ENCODE peak calls at places on chromosome 10, in seven cellular contexts. One of them, this sample, is unnamed.

GRCh38 chr10:5491477-5491876 is 7.9 kb downstream of the CALML5 start:
- DNase-seq in H9: no peak
- DNase-seq in H1: no peak
- DNase-seq in neuronal stem cell: no peak
- DNase-seq in mesenchymal stem cell: no peak
- DNase-seq in mesendoderm: no peak
- DNase-seq in trophoblast cell: peak
- DNase-seq in this sample: no peak

GRCh38 chr10:6543431-6544005 is 36.6 kb downstream of the PRKCQ start:
- DNase-seq in H1: no peak
- DNase-seq in H9: no peak
- DNase-seq in mesenchymal stem cell: no peak
- DNase-seq in mesendoderm: no peak
- DNase-seq in neuronal stem cell: no peak
- DNase-seq in trophoblast cell: no peak
- DNase-seq in this sample: no peak

GRCh38 chr10:93576888-93577287 is 10.4 kb downstream of the FFAR4 start:
- DNase-seq in mesendoderm: no peak
- DNase-seq in mesenchymal stem cell: no peak
- DNase-seq in H9: no peak
- DNase-seq in trophoblast cell: no peak
- DNase-seq in neuronal stem cell: no peak
- DNase-seq in H1: no peak
- DNase-seq in this sample: no peak

GRCh38 chr10:21402606-21403083 is 122.8 kb downstream of the SKIDA1 start:
- DNase-seq in mesendoderm: no peak
- DNase-seq in H1: no peak
- DNase-seq in neuronal stem cell: no peak
- DNase-seq in trophoblast cell: no peak
- DNase-seq in mesenchymal stem cell: peak
- DNase-seq in H9: no peak
- DNase-seq in this sample: peak

GRCh38 chr10:73097305-73097670 is 622 bp upstream of the P4HA1 start:
- DNase-seq in mesenchymal stem cell: no peak
- DNase-seq in trophoblast cell: peak
- DNase-seq in H1: no peak
- DNase-seq in neuronal stem cell: no peak
- DNase-seq in H9: no peak
- DNase-seq in mesendoderm: no peak
- DNase-seq in this sample: no peak

GRCh38 chr10:84267503-84268126 is 22.8 kb downstream of the RGR start:
- DNase-seq in trophoblast cell: peak
- DNase-seq in mesenchymal stem cell: peak
- DNase-seq in mesendoderm: peak
- DNase-seq in neuronal stem cell: peak
- DNase-seq in H9: peak
- DNase-seq in H1: peak
- DNase-seq in this sample: peak

GRCh38 chr10:124560377-124560776 is 98.8 kb downstream of the LHPP start:
- DNase-seq in mesenchymal stem cell: peak
- DNase-seq in H1: no peak
- DNase-seq in H9: no peak
- DNase-seq in mesendoderm: no peak
- DNase-seq in neuronal stem cell: no peak
- DNase-seq in trophoblast cell: no peak
- DNase-seq in this sample: peak

GRCh38 chr10:101032637-101033201 is 1.7 kb downstream of the SFXN3 start:
- DNase-seq in mesendoderm: peak
- DNase-seq in mesenchymal stem cell: peak
- DNase-seq in trophoblast cell: peak
- DNase-seq in neuronal stem cell: no peak
- DNase-seq in H9: no peak
- DNase-seq in H1: no peak
- DNase-seq in this sample: peak

GRCh38 chr10:96740579-96741281 is 20.4 kb upstream of the PIK3AP1 start:
- DNase-seq in trophoblast cell: no peak
- DNase-seq in H1: no peak
- DNase-seq in mesendoderm: no peak
- DNase-seq in H9: no peak
- DNase-seq in neuronal stem cell: no peak
- DNase-seq in mesenchymal stem cell: no peak
- DNase-seq in this sample: no peak

GRCh38 chr10:36538945-36539586 is 586.3 kb upstream of the ANKRD30A start:
- DNase-seq in trophoblast cell: no peak
- DNase-seq in mesendoderm: peak
- DNase-seq in neuronal stem cell: no peak
- DNase-seq in H1: no peak
- DNase-seq in H9: no peak
- DNase-seq in mesenchymal stem cell: peak
- DNase-seq in this sample: peak

GRCh38 chr10:283916-284356 is 148.7 kb downstream of the ZMYND11 start:
- DNase-seq in neuronal stem cell: no peak
- DNase-seq in mesenchymal stem cell: no peak
- DNase-seq in H1: no peak
- DNase-seq in trophoblast cell: no peak
- DNase-seq in mesendoderm: no peak
- DNase-seq in H9: no peak
- DNase-seq in this sample: no peak

GRCh38 chr10:53702489-53702888 is 929.9 kb upstream of the MBL2 start:
- DNase-seq in H1: no peak
- DNase-seq in mesendoderm: no peak
- DNase-seq in trophoblast cell: no peak
- DNase-seq in mesenchymal stem cell: no peak
- DNase-seq in H9: no peak
- DNase-seq in neuronal stem cell: no peak
- DNase-seq in this sample: no peak

GRCh38 chr10:78578929-78579328 is 489.8 kb upstream of the ZMIZ1 start:
- DNase-seq in trophoblast cell: peak
- DNase-seq in mesenchymal stem cell: peak
- DNase-seq in neuronal stem cell: no peak
- DNase-seq in H1: no peak
- DNase-seq in H9: no peak
- DNase-seq in mesendoderm: no peak
- DNase-seq in this sample: peak

GRCh38 chr10:8416192-8416701 is 361.8 kb downstream of the GATA3 start:
- DNase-seq in H9: no peak
- DNase-seq in mesenchymal stem cell: no peak
- DNase-seq in neuronal stem cell: no peak
- DNase-seq in H1: no peak
- DNase-seq in trophoblast cell: no peak
- DNase-seq in mesendoderm: no peak
- DNase-seq in this sample: no peak

GRCh38 chr10:44981172-44982113 is 2.8 kb upstream of the DEPP1 start:
- DNase-seq in H9: no peak
- DNase-seq in H1: no peak
- DNase-seq in neuronal stem cell: no peak
- DNase-seq in mesenchymal stem cell: peak
- DNase-seq in trophoblast cell: peak
- DNase-seq in mesendoderm: no peak
- DNase-seq in this sample: peak

GRCh38 chr10:100715445-100716385 is 29.7 kb upstream of the PAX2 start:
- DNase-seq in H9: peak
- DNase-seq in neuronal stem cell: no peak
- DNase-seq in H1: no peak
- DNase-seq in trophoblast cell: peak
- DNase-seq in mesenchymal stem cell: no peak
- DNase-seq in mesendoderm: peak
- DNase-seq in this sample: no peak

GRCh38 chr10:125521721-125522680 is 161.0 kb downstream of the TEX36 start:
- DNase-seq in neuronal stem cell: no peak
- DNase-seq in trophoblast cell: peak
- DNase-seq in mesendoderm: peak
- DNase-seq in mesenchymal stem cell: no peak
- DNase-seq in H1: peak
- DNase-seq in H9: peak
- DNase-seq in this sample: no peak

GRCh38 chr10:38156416-38157269 is 62.5 kb downstream of the ZNF37A start:
- DNase-seq in neuronal stem cell: no peak
- DNase-seq in H1: no peak
- DNase-seq in H9: no peak
- DNase-seq in mesenchymal stem cell: no peak
- DNase-seq in mesendoderm: no peak
- DNase-seq in trophoblast cell: no peak
- DNase-seq in this sample: no peak

GRCh38 chr10:129525408-129525807 is 58.4 kb downstream of the MGMT start:
- DNase-seq in mesenchymal stem cell: no peak
- DNase-seq in mesendoderm: no peak
- DNase-seq in H9: peak
- DNase-seq in trophoblast cell: no peak
- DNase-seq in neuronal stem cell: no peak
- DNase-seq in H1: no peak
- DNase-seq in this sample: peak

GRCh38 chr10:21079330-21079658 is 182.2 kb upstream of the NEBL start:
- DNase-seq in H9: no peak
- DNase-seq in mesendoderm: no peak
- DNase-seq in neuronal stem cell: no peak
- DNase-seq in H1: no peak
- DNase-seq in mesenchymal stem cell: no peak
- DNase-seq in trophoblast cell: no peak
- DNase-seq in this sample: no peak

GRCh38 chr10:44193156-44193555 is 191.7 kb downstream of the CXCL12 start:
- DNase-seq in H9: no peak
- DNase-seq in trophoblast cell: no peak
- DNase-seq in H1: no peak
- DNase-seq in mesendoderm: no peak
- DNase-seq in mesenchymal stem cell: no peak
- DNase-seq in neuronal stem cell: no peak
- DNase-seq in this sample: no peak

GRCh38 chr10:6014241-6014761 is 37.0 kb upstream of the IL15RA start:
- DNase-seq in trophoblast cell: peak
- DNase-seq in H1: no peak
- DNase-seq in mesenchymal stem cell: peak
- DNase-seq in neuronal stem cell: no peak
- DNase-seq in mesendoderm: peak
- DNase-seq in H9: peak
- DNase-seq in this sample: peak

GRCh38 chr10:61905446-61905725 is 3.9 kb downstream of the ARID5B start:
- DNase-seq in neuronal stem cell: no peak
- DNase-seq in H1: no peak
- DNase-seq in mesenchymal stem cell: no peak
- DNase-seq in H9: no peak
- DNase-seq in trophoblast cell: no peak
- DNase-seq in mesendoderm: no peak
- DNase-seq in this sample: no peak

GRCh38 chr10:75018233-75018632 is 93.2 kb upstream of the SAMD8 start:
- DNase-seq in mesendoderm: no peak
- DNase-seq in neuronal stem cell: no peak
- DNase-seq in H9: no peak
- DNase-seq in mesenchymal stem cell: no peak
- DNase-seq in trophoblast cell: no peak
- DNase-seq in H1: no peak
- DNase-seq in this sample: no peak

GRCh38 chr10:42999385-43000020 is 77.4 kb upstream of the RET start:
- DNase-seq in trophoblast cell: no peak
- DNase-seq in mesendoderm: no peak
- DNase-seq in H1: no peak
- DNase-seq in H9: no peak
- DNase-seq in mesenchymal stem cell: no peak
- DNase-seq in neuronal stem cell: no peak
- DNase-seq in this sample: no peak

GRCh38 chr10:69025370-69025896 is 36.8 kb downstream of the KIFBP start:
- DNase-seq in neuronal stem cell: no peak
- DNase-seq in H1: no peak
- DNase-seq in mesenchymal stem cell: no peak
- DNase-seq in trophoblast cell: no peak
- DNase-seq in H9: no peak
- DNase-seq in mesendoderm: peak
- DNase-seq in this sample: no peak

GRCh38 chr10:93462371-93462770 is 19.8 kb downstream of the MYOF start:
- DNase-seq in trophoblast cell: no peak
- DNase-seq in mesendoderm: no peak
- DNase-seq in H1: no peak
- DNase-seq in H9: no peak
- DNase-seq in mesenchymal stem cell: peak
- DNase-seq in neuronal stem cell: no peak
- DNase-seq in this sample: no peak

GRCh38 chr10:25501912-25502311 is 327.1 kb downstream of the GPR158 start:
- DNase-seq in mesenchymal stem cell: no peak
- DNase-seq in H1: no peak
- DNase-seq in neuronal stem cell: no peak
- DNase-seq in mesendoderm: peak
- DNase-seq in H9: no peak
- DNase-seq in trophoblast cell: peak
- DNase-seq in this sample: no peak

GRCh38 chr10:35351021-35351420 is 14.7 kb downstream of the CCNY start:
- DNase-seq in mesenchymal stem cell: peak
- DNase-seq in H1: no peak
- DNase-seq in H9: no peak
- DNase-seq in mesendoderm: no peak
- DNase-seq in trophoblast cell: no peak
- DNase-seq in neuronal stem cell: no peak
- DNase-seq in this sample: peak

GRCh38 chr10:113518415-113518814 is 34.4 kb upstream of the HABP2 start:
- DNase-seq in mesendoderm: no peak
- DNase-seq in neuronal stem cell: no peak
- DNase-seq in H9: no peak
- DNase-seq in H1: no peak
- DNase-seq in mesenchymal stem cell: no peak
- DNase-seq in trophoblast cell: no peak
- DNase-seq in this sample: no peak
- H2AK5ac ChIP-seq in mesendoderm: no peak
- H2AK5ac ChIP-seq in neuronal stem cell: no peak
- H2AK5ac ChIP-seq in H9: no peak
- H2AK5ac ChIP-seq in H1: no peak
- H2AK5ac ChIP-seq in mesenchymal stem cell: no peak
- H2AK5ac ChIP-seq in trophoblast cell: no peak
- H2AK5ac ChIP-seq in this sample: no peak

GRCh38 chr10:133198621-133199487 is 31.2 kb upstream of the UTF1 start:
- DNase-seq in mesenchymal stem cell: no peak
- DNase-seq in trophoblast cell: no peak
- DNase-seq in H9: no peak
- DNase-seq in neuronal stem cell: no peak
- DNase-seq in H1: no peak
- DNase-seq in mesendoderm: no peak
- DNase-seq in this sample: no peak
- H2AK5ac ChIP-seq in mesenchymal stem cell: no peak
- H2AK5ac ChIP-seq in trophoblast cell: no peak
- H2AK5ac ChIP-seq in H9: no peak
- H2AK5ac ChIP-seq in neuronal stem cell: peak
- H2AK5ac ChIP-seq in H1: no peak
- H2AK5ac ChIP-seq in mesendoderm: no peak
- H2AK5ac ChIP-seq in this sample: no peak

GRCh38 chr10:122379041-122379440 is 4.5 kb downstream of the PLEKHA1 start:
- DNase-seq in trophoblast cell: no peak
- DNase-seq in neuronal stem cell: no peak
- DNase-seq in mesendoderm: no peak
- DNase-seq in H9: no peak
- DNase-seq in mesenchymal stem cell: no peak
- DNase-seq in H1: no peak
- DNase-seq in this sample: no peak
- H2AK5ac ChIP-seq in trophoblast cell: no peak
- H2AK5ac ChIP-seq in neuronal stem cell: no peak
- H2AK5ac ChIP-seq in mesendoderm: no peak
- H2AK5ac ChIP-seq in H9: no peak
- H2AK5ac ChIP-seq in mesenchymal stem cell: no peak
- H2AK5ac ChIP-seq in H1: no peak
- H2AK5ac ChIP-seq in this sample: no peak

DNA sequence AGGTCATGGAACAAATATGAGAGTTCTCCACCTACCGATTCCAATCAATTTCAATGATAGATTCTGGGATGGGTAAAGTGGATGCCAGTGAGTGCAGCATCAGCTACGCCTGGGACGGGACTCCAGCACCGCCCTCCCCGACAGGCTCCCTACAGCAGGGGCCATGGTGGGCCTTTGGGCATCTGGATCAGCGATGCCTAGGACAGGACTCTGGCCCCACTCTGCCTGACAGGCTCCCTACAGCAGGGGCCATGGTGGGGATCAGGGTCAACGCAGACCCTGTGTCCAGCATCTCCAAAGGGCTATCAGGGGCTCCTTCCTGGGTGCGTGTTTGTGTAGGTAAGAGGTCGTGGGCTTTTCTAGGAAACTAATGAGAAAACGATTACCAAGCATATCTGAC is 111.2 kb upstream of the TCERG1L start:
- DNase-seq in trophoblast cell: no peak
- DNase-seq in mesendoderm: no peak
- DNase-seq in neuronal stem cell: no peak
- DNase-seq in H9: no peak
- DNase-seq in H1: no peak
- DNase-seq in mesenchymal stem cell: no peak
- DNase-seq in this sample: no peak
- H2AK5ac ChIP-seq in trophoblast cell: no peak
- H2AK5ac ChIP-seq in mesendoderm: no peak
- H2AK5ac ChIP-seq in neuronal stem cell: no peak
- H2AK5ac ChIP-seq in H9: no peak
- H2AK5ac ChIP-seq in H1: no peak
- H2AK5ac ChIP-seq in mesenchymal stem cell: no peak
- H2AK5ac ChIP-seq in this sample: no peak

This sample was measured in IMR-90.